ENCODE peak calls at places on chromosomes 4 and X, in seven cellular contexts. One of them, this sample, is unnamed.

GRCh38 chrX:22397566-22397965 is 124.9 kb downstream of the CBLL2 start:
- DNase-seq in neural progenitor cell: no peak
- DNase-seq in body of pancreas: no peak
- DNase-seq in ascending aorta: no peak
- DNase-seq in lung: no peak
- DNase-seq in A549: no peak
- DNase-seq in endothelial cell of umbilical vein: no peak
- DNase-seq in this sample: no peak

GRCh38 chr4:6288342-6288741 is 18.7 kb downstream of the WFS1 start:
- DNase-seq in neural progenitor cell: no peak
- DNase-seq in body of pancreas: no peak
- DNase-seq in ascending aorta: peak; percentile 52
- DNase-seq in lung: no peak
- DNase-seq in A549: no peak
- DNase-seq in endothelial cell of umbilical vein: no peak
- DNase-seq in this sample: no peak

GRCh38 chr4:1296324-1297022 is 6.8 kb downstream of the MAEA start:
- DNase-seq in neural progenitor cell: no peak
- DNase-seq in body of pancreas: no peak
- DNase-seq in ascending aorta: no peak
- DNase-seq in lung: no peak
- DNase-seq in A549: no peak
- DNase-seq in endothelial cell of umbilical vein: no peak
- DNase-seq in this sample: no peak

GRCh38 chrX:111095974-111096870 is at the start of gene PAK3:
- DNase-seq in neural progenitor cell: peak; percentile 79
- DNase-seq in body of pancreas: peak; percentile 72
- DNase-seq in ascending aorta: peak; percentile 83
- DNase-seq in lung: no peak
- DNase-seq in A549: peak; percentile 19
- DNase-seq in endothelial cell of umbilical vein: peak; percentile 1
- DNase-seq in this sample: no peak

GRCh38 chr4:82428526-82428968 is 1.7 kb downstream of the HNRNPDL start:
- DNase-seq in neural progenitor cell: no peak
- DNase-seq in body of pancreas: no peak
- DNase-seq in ascending aorta: no peak
- DNase-seq in lung: no peak
- DNase-seq in A549: no peak
- DNase-seq in endothelial cell of umbilical vein: no peak
- DNase-seq in this sample: no peak

GRCh38 chrX:107935664-107936433 is 46.3 kb downstream of the TEX13B start:
- DNase-seq in neural progenitor cell: peak; percentile 23
- DNase-seq in body of pancreas: no peak
- DNase-seq in ascending aorta: no peak
- DNase-seq in lung: no peak
- DNase-seq in A549: peak; percentile 4
- DNase-seq in endothelial cell of umbilical vein: no peak
- DNase-seq in this sample: no peak

GRCh38 chr4:25180524-25181131 is 20.4 kb upstream of the SEPSECS start:
- DNase-seq in neural progenitor cell: peak; percentile 67
- DNase-seq in body of pancreas: peak; percentile 25
- DNase-seq in ascending aorta: no peak
- DNase-seq in lung: peak; percentile 36
- DNase-seq in A549: peak; percentile 45
- DNase-seq in endothelial cell of umbilical vein: peak; percentile 36
- DNase-seq in this sample: peak; percentile 80

GRCh38 chr4:110071466-110071865 is 126.9 kb downstream of the ELOVL6 start:
- DNase-seq in neural progenitor cell: peak; percentile 6
- DNase-seq in body of pancreas: peak; percentile 39
- DNase-seq in ascending aorta: no peak
- DNase-seq in lung: peak; percentile 51
- DNase-seq in A549: no peak
- DNase-seq in endothelial cell of umbilical vein: no peak
- DNase-seq in this sample: no peak

GRCh38 chrX:7074135-7074907 is 73.2 kb upstream of the STS start:
- DNase-seq in neural progenitor cell: no peak
- DNase-seq in body of pancreas: peak; percentile 41
- DNase-seq in ascending aorta: no peak
- DNase-seq in lung: no peak
- DNase-seq in A549: no peak
- DNase-seq in endothelial cell of umbilical vein: no peak
- DNase-seq in this sample: no peak

GRCh38 chrX:33307954-33308353 is 96.6 kb upstream of the DMD start:
- DNase-seq in neural progenitor cell: no peak
- DNase-seq in body of pancreas: no peak
- DNase-seq in ascending aorta: no peak
- DNase-seq in lung: no peak
- DNase-seq in A549: no peak
- DNase-seq in endothelial cell of umbilical vein: peak; percentile 1
- DNase-seq in this sample: no peak

GRCh38 chrX:23061116-23061515 is 61.4 kb downstream of the DDX53 start:
- DNase-seq in neural progenitor cell: no peak
- DNase-seq in body of pancreas: no peak
- DNase-seq in ascending aorta: no peak
- DNase-seq in lung: no peak
- DNase-seq in A549: no peak
- DNase-seq in endothelial cell of umbilical vein: no peak
- DNase-seq in this sample: no peak

GRCh38 chr4:126977306-126977705 is 655.5 kb upstream of the INTU start:
- DNase-seq in neural progenitor cell: peak; percentile 40
- DNase-seq in body of pancreas: no peak
- DNase-seq in ascending aorta: no peak
- DNase-seq in lung: no peak
- DNase-seq in A549: no peak
- DNase-seq in endothelial cell of umbilical vein: no peak
- DNase-seq in this sample: no peak

GRCh38 chr4:165461176-165461835 is 82.5 kb downstream of the CPE start:
- DNase-seq in neural progenitor cell: no peak
- DNase-seq in body of pancreas: no peak
- DNase-seq in ascending aorta: no peak
- DNase-seq in lung: no peak
- DNase-seq in A549: no peak
- DNase-seq in endothelial cell of umbilical vein: no peak
- DNase-seq in this sample: no peak

GRCh38 chr4:128061566-128062536 is 739 bp downstream of the LARP1B start:
- DNase-seq in neural progenitor cell: peak; percentile 75
- DNase-seq in body of pancreas: peak; percentile 73
- DNase-seq in ascending aorta: peak; percentile 71
- DNase-seq in lung: peak; percentile 68
- DNase-seq in A549: peak; percentile 71
- DNase-seq in endothelial cell of umbilical vein: peak; percentile 64
- DNase-seq in this sample: peak; percentile 79

GRCh38 chr4:18882468-18882867 is 860.9 kb upstream of the LCORL start:
- DNase-seq in neural progenitor cell: peak; percentile 3
- DNase-seq in body of pancreas: no peak
- DNase-seq in ascending aorta: no peak
- DNase-seq in lung: no peak
- DNase-seq in A549: peak; percentile 17
- DNase-seq in endothelial cell of umbilical vein: peak; percentile 2
- DNase-seq in this sample: no peak

GRCh38 chr4:73152893-73153292 is 83.4 kb upstream of the COX18 start:
- DNase-seq in neural progenitor cell: no peak
- DNase-seq in body of pancreas: no peak
- DNase-seq in ascending aorta: no peak
- DNase-seq in lung: no peak
- DNase-seq in A549: no peak
- DNase-seq in endothelial cell of umbilical vein: no peak
- DNase-seq in this sample: no peak

GRCh38 chr4:177251237-177251636 is 58.4 kb upstream of the NEIL3 start:
- DNase-seq in neural progenitor cell: no peak
- DNase-seq in body of pancreas: no peak
- DNase-seq in ascending aorta: no peak
- DNase-seq in lung: no peak
- DNase-seq in A549: no peak
- DNase-seq in endothelial cell of umbilical vein: no peak
- DNase-seq in this sample: no peak

GRCh38 chr4:157043131-157043530 is 32.8 kb upstream of the GLRB start:
- DNase-seq in neural progenitor cell: peak; percentile 64
- DNase-seq in body of pancreas: no peak
- DNase-seq in ascending aorta: no peak
- DNase-seq in lung: no peak
- DNase-seq in A549: peak; percentile 16
- DNase-seq in endothelial cell of umbilical vein: peak; percentile 20
- DNase-seq in this sample: no peak

GRCh38 chr4:19888587-19888986 is 363.1 kb upstream of the SLIT2 start:
- DNase-seq in neural progenitor cell: no peak
- DNase-seq in body of pancreas: no peak
- DNase-seq in ascending aorta: no peak
- DNase-seq in lung: no peak
- DNase-seq in A549: no peak
- DNase-seq in endothelial cell of umbilical vein: no peak
- DNase-seq in this sample: peak; percentile 11

GRCh38 chr4:69054578-69055200 is 41.6 kb upstream of the UGT2B7 start:
- DNase-seq in neural progenitor cell: no peak
- DNase-seq in body of pancreas: peak; percentile 60
- DNase-seq in ascending aorta: no peak
- DNase-seq in lung: no peak
- DNase-seq in A549: peak; percentile 63
- DNase-seq in endothelial cell of umbilical vein: peak; percentile 92
- DNase-seq in this sample: no peak

GRCh38 chrX:81114757-81115156 is 87.0 kb downstream of the HMGN5 start:
- DNase-seq in neural progenitor cell: no peak
- DNase-seq in body of pancreas: no peak
- DNase-seq in ascending aorta: no peak
- DNase-seq in lung: no peak
- DNase-seq in A549: no peak
- DNase-seq in endothelial cell of umbilical vein: no peak
- DNase-seq in this sample: no peak

GRCh38 chrX:31550169-31550568 is 478.3 kb upstream of the FTHL17 start:
- DNase-seq in neural progenitor cell: no peak
- DNase-seq in body of pancreas: no peak
- DNase-seq in ascending aorta: no peak
- DNase-seq in lung: no peak
- DNase-seq in A549: no peak
- DNase-seq in endothelial cell of umbilical vein: no peak
- DNase-seq in this sample: no peak

GRCh38 chrX:82412851-82413250 is 1095.2 kb upstream of the POU3F4 start:
- DNase-seq in neural progenitor cell: peak; percentile 2
- DNase-seq in body of pancreas: no peak
- DNase-seq in ascending aorta: no peak
- DNase-seq in lung: no peak
- DNase-seq in A549: no peak
- DNase-seq in endothelial cell of umbilical vein: no peak
- DNase-seq in this sample: no peak

GRCh38 chrX:131262738-131263679 is 26.1 kb downstream of the IGSF1 start:
- DNase-seq in neural progenitor cell: peak; percentile 27
- DNase-seq in body of pancreas: peak; percentile 59
- DNase-seq in ascending aorta: no peak
- DNase-seq in lung: no peak
- DNase-seq in A549: peak; percentile 51
- DNase-seq in endothelial cell of umbilical vein: peak; percentile 1
- DNase-seq in this sample: peak; percentile 0

GRCh38 chrX:13082286-13083065 is 38.1 kb upstream of the FAM9C start:
- DNase-seq in neural progenitor cell: no peak
- DNase-seq in body of pancreas: no peak
- DNase-seq in ascending aorta: no peak
- DNase-seq in lung: no peak
- DNase-seq in A549: no peak
- DNase-seq in endothelial cell of umbilical vein: no peak
- DNase-seq in this sample: no peak
- H3K27ac ChIP-seq in neural progenitor cell: no peak overlapping the region
- H3K27ac ChIP-seq in body of pancreas: no peak overlapping the region
- H3K27ac ChIP-seq in ascending aorta: peak overlapping the region; percentile 13
- H3K27ac ChIP-seq in lung: peak overlapping the region; percentile 21
- H3K27ac ChIP-seq in A549: peak overlapping the region; percentile 69
- H3K27ac ChIP-seq in endothelial cell of umbilical vein: no peak overlapping the region
- H3K27ac ChIP-seq in this sample: peak overlapping the region; percentile 93

DNA sequence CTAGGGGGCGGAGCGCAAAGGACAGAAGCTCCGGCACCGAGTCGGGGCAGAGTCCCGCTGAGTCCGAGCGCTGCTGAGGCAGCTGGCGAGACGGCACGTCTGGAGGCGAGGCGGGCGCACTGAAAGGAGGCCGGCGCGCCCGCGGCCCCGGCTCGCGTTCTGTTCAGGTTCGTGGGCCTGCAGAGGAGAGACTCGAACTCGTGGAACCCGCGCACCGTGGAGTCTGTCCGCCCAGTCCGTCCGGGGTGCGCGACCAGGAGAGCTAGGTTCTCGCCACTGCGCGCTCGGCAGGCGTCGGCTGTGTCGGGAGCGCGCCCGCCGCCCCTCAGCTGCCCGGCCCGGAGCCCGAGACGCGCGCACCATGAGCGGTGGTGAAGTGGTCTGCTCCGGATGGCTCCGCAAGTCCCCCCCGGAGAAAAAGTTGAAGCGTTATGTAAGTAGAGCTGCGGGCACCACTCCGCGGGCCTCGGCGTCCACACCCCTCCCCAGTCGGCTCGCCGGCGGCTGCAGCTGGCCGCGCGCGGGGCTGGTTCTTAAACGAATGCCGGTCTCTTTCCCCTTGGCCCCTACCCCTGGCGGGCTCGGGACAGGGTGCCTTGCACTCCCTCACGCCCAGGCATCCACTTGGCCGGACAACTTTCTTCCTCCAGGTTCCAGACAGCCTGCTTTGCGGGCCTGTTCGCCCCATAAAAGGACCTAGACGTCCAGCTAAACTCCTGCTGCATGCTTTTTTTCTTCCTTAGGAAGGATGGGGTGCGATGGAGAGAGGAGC is at the start of gene GAB1:
- DNase-seq in neural progenitor cell: peak; percentile 94
- DNase-seq in body of pancreas: peak; percentile 80
- DNase-seq in ascending aorta: peak; percentile 88
- DNase-seq in lung: peak; percentile 37
- DNase-seq in A549: peak; percentile 82
- DNase-seq in endothelial cell of umbilical vein: peak; percentile 79
- DNase-seq in this sample: peak; percentile 94
- TF ChIP-seq CTCF in neural progenitor cell: no peak
- TF ChIP-seq CTCF in body of pancreas: peak; percentile 38
- TF ChIP-seq CTCF in ascending aorta: no peak
- TF ChIP-seq CTCF in lung: no peak
- TF ChIP-seq CTCF in A549: no peak
- TF ChIP-seq CTCF in endothelial cell of umbilical vein: peak; percentile 32
- TF ChIP-seq CTCF in this sample: no peak

DNA sequence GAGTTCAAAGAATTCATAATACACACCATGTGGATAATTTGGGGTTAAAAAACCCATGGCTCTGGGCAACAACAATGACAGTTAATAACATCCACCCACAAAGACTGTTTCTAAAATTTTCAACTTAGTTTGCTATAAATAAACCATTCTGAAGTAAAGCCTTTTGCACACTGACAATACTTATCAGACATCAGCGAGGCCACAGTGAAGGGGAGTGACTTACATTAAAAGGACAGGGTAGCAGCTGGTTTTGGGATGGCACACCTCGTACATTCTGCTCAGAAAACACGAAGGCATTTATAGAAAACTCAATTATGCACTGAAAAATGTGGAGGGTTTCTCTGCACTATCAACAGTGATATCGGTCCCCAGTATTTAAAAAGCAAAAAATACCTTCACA is 4.9 kb upstream of the ASB11 start:
- DNase-seq in neural progenitor cell: no peak
- DNase-seq in body of pancreas: no peak
- DNase-seq in ascending aorta: no peak
- DNase-seq in lung: no peak
- DNase-seq in A549: no peak
- DNase-seq in endothelial cell of umbilical vein: no peak
- DNase-seq in this sample: no peak
- H3K27ac ChIP-seq in neural progenitor cell: no peak overlapping the region
- H3K27ac ChIP-seq in body of pancreas: no peak overlapping the region
- H3K27ac ChIP-seq in ascending aorta: no peak overlapping the region
- H3K27ac ChIP-seq in lung: no peak overlapping the region
- H3K27ac ChIP-seq in A549: no peak overlapping the region
- H3K27ac ChIP-seq in endothelial cell of umbilical vein: no peak overlapping the region
- H3K27ac ChIP-seq in this sample: no peak overlapping the region

GRCh38 chrX:19728915-19729314 is 158.5 kb downstream of the SH3KBP1 start:
- DNase-seq in neural progenitor cell: no peak
- DNase-seq in body of pancreas: no peak
- DNase-seq in ascending aorta: no peak
- DNase-seq in lung: no peak
- DNase-seq in A549: no peak
- DNase-seq in endothelial cell of umbilical vein: no peak
- DNase-seq in this sample: no peak
- TF ChIP-seq CTCF in neural progenitor cell: no peak
- TF ChIP-seq CTCF in body of pancreas: no peak
- TF ChIP-seq CTCF in ascending aorta: no peak
- TF ChIP-seq CTCF in lung: no peak
- TF ChIP-seq CTCF in A549: no peak
- TF ChIP-seq CTCF in endothelial cell of umbilical vein: no peak
- TF ChIP-seq CTCF in this sample: no peak

This sample was measured in OCI-LY7.